ENCODE peak calls at places on chromosomes 6 and 20, in five cellular contexts. L is NCI-H748 treated with DMSO at 0.1 percent for 48 hours, N is coronary artery, E is left colon, U is activated T-cell treated with anti-CD3 and anti-CD28 coated beads for 24 hours. R is an unnamed sample.

GRCh38 chr20:44151621-44152416 is 35.2 kb downstream of the JPH2 start:
- DNase-seq in U (no peak), E (no peak), N (peak), L (no peak), R (no peak)

GRCh38 chr6:108914235-108915022 is 66.2 kb downstream of the ARMC2 start:
- DNase-seq in E (no peak), N (no peak), L (no peak), U (no peak), R (no peak)

GRCh38 chr6:73073238-73073637 is 152.1 kb downstream of the KHDC1L start:
- DNase-seq in U (no peak), L (no peak), N (no peak), E (no peak), R (no peak)

GRCh38 chr6:20953019-20953418 is 418.8 kb downstream of the CDKAL1 start:
- DNase-seq in U (no peak), E (no peak), L (peak), N (no peak), R (no peak)

GRCh38 chr6:136927313-136927712 is 5.2 kb downstream of the SLC35D3 start:
- DNase-seq in U (no peak), N (no peak), E (no peak), L (peak), R (no peak)

GRCh38 chr6:3738381-3739131 is 13.0 kb downstream of the PXDC1 start:
- DNase-seq in U (no peak), L (no peak), E (no peak), N (no peak), R (no peak)

GRCh38 chr6:118029967-118030366 is 122.9 kb downstream of the SLC35F1 start:
- DNase-seq in L (no peak), E (no peak), N (no peak), U (no peak), R (no peak)

GRCh38 chr20:38125157-38126056 is 39.7 kb downstream of the TGM2 start:
- DNase-seq in U (no peak), N (peak), E (peak), L (peak), R (no peak)

GRCh38 chr20:62902926-62903615 is 23.2 kb downstream of the DIDO1 start:
- DNase-seq in L (no peak), U (no peak), E (no peak), N (no peak), R (no peak)

GRCh38 chr20:41003143-41003932 is 25.3 kb upstream of the TOP1 start:
- DNase-seq in L (peak), N (no peak), E (peak), U (peak), R (peak)

GRCh38 chr6:165987483-165988305 is 180.0 kb downstream of the TBXT start:
- DNase-seq in U (no peak), N (peak), L (no peak), E (peak), R (peak)

GRCh38 chr6:118591897-118592296 is 43.8 kb downstream of the PLN start:
- DNase-seq in L (no peak), E (no peak), N (no peak), U (no peak), R (no peak)

GRCh38 chr6:62283828-62284411 is 2.1 kb downstream of the KHDRBS2 start:
- DNase-seq in N (no peak), U (no peak), L (peak), E (no peak), R (peak)

GRCh38 chr20:63435552-63435951 is 36.9 kb downstream of the KCNQ2 start:
- DNase-seq in U (no peak), N (no peak), L (no peak), E (no peak), R (no peak)

GRCh38 chr6:125859691-125860210 is 69.0 kb downstream of the NCOA7 start:
- DNase-seq in E (no peak), N (no peak), U (no peak), L (no peak), R (no peak)

GRCh38 chr6:15264902-15265761 is 19.3 kb downstream of the JARID2 start:
- DNase-seq in E (no peak), N (no peak), L (no peak), U (no peak), R (no peak)

GRCh38 chr6:34912715-34913464 is 23.8 kb downstream of the ANKS1A start:
- DNase-seq in L (no peak), N (no peak), E (no peak), U (peak), R (no peak)

GRCh38 chr6:34374112-34374907 is 18.2 kb downstream of the NUDT3 start:
- DNase-seq in U (no peak), E (no peak), L (no peak), N (no peak), R (no peak)

GRCh38 chr6:52261229-52261628 is 16.9 kb upstream of the IL17F start:
- DNase-seq in L (no peak), U (no peak), E (no peak), N (no peak), R (no peak)

GRCh38 chr20:63417213-63418120 is 55.0 kb downstream of the KCNQ2 start:
- DNase-seq in L (no peak), U (no peak), N (no peak), E (no peak), R (no peak)

GRCh38 chr6:33990061-33990541 is 155.8 kb downstream of the GRM4 start:
- DNase-seq in U (no peak), L (no peak), E (peak), N (peak), R (no peak)

GRCh38 chr6:42449917-42450313 is 1.8 kb downstream of the TRERF1 start:
- DNase-seq in U (no peak), E (no peak), L (no peak), N (no peak), R (no peak)

GRCh38 chr6:88983532-88983931 is 20.1 kb upstream of the RNGTT start:
- DNase-seq in L (no peak), E (no peak), U (no peak), N (no peak), R (no peak)

R was measured in NCI-H460.